ENCODE peak calls at places on chromosomes 12 and 14, in six cellular contexts. C, S, V, G, M and O are unnamed samples.

GRCh38 chr14:56490379-56490778 is 89.2 kb upstream of the TMEM260 start:
- DNase-seq in G (no peak), M (no peak), V (peak; percentile 55), C (no peak), S (no peak), O (peak; percentile 58)

GRCh38 chr14:101372494-101372813 is 188.8 kb upstream of the DIO3 start:
- DNase-seq in S (no peak), C (no peak), M (no peak), G (no peak), V (no peak), O (no peak)

GRCh38 chr14:67738740-67739504 is 37.2 kb downstream of the RDH12 start:
- DNase-seq in M (no peak), S (no peak), V (no peak), C (no peak), G (no peak), O (no peak)

GRCh38 chr14:88974991-88975835 is 150.8 kb downstream of the TTC8 start:
- DNase-seq in M (no peak), S (no peak), G (no peak), C (no peak), V (no peak), O (peak; percentile 96)

GRCh38 chr12:77133566-77133965 is 68.2 kb upstream of the E2F7 start:
- DNase-seq in C (peak; percentile 59), S (peak; percentile 17), V (no peak), M (no peak), G (peak; percentile 69), O (no peak)

GRCh38 chr14:104927432-104927816 is 2.7 kb downstream of the PLD4 start:
- DNase-seq in S (no peak), G (no peak), C (no peak), V (no peak), M (no peak), O (no peak)

GRCh38 chr12:7837366-7837765 is 35.3 kb downstream of the SLC2A14 start:
- DNase-seq in S (no peak), C (no peak), M (no peak), G (no peak), V (no peak), O (no peak)

GRCh38 chr14:34251662-34252061 is 210.4 kb downstream of the SPTSSA start:
- DNase-seq in G (no peak), C (no peak), S (no peak), M (no peak), V (no peak), O (no peak)

GRCh38 chr14:100930270-100930669 is 26.7 kb upstream of the RTL1 start:
- DNase-seq in G (no peak), V (no peak), C (no peak), M (no peak), S (no peak), O (no peak)

GRCh38 chr14:55458800-55459577 is 18.6 kb upstream of the TBPL2 start:
- DNase-seq in S (no peak), G (no peak), M (no peak), V (no peak), C (no peak), O (no peak)

GRCh38 chr14:86790408-86791364 is 1202.3 kb downstream of the GALC start:
- DNase-seq in C (no peak), V (no peak), S (no peak), M (no peak), G (no peak), O (no peak)

GRCh38 chr12:1318327-1319031 is 275.9 kb downstream of the FBXL14 start:
- DNase-seq in S (no peak), V (peak; percentile 94), M (no peak), G (peak; percentile 62), C (peak; percentile 26), O (peak; percentile 80)

GRCh38 chr14:35385042-35385839 is 19.3 kb downstream of the NFKBIA start:
- DNase-seq in M (no peak), C (no peak), S (no peak), V (peak; percentile 83), G (peak; percentile 71), O (peak; percentile 98)